ENCODE peak calls at places on chromosomes 13 and 19, in ten cellular contexts. H, L, R, O, J, U, Y, V, D and W are unnamed samples.

GRCh38 chr13:75481176-75482069 is 546 bp downstream of the TBC1D4 start:
- DNase-seq in H (peak; percentile 35), D (no peak), U (peak; percentile 38), J (no peak), O (no peak), L (peak; percentile 74), Y (no peak), R (no peak), V (no peak), W (no peak)

GRCh38 chr13:110248449-110249143 is 58.4 kb downstream of the COL4A1 start:
- DNase-seq in V (no peak), U (no peak), R (no peak), J (no peak), H (no peak), O (no peak), D (no peak), Y (peak; percentile 53), L (no peak), W (no peak)

GRCh38 chr19:2477141-2477710 is 1.3 kb downstream of the GADD45B start:
- DNase-seq in V (no peak), L (no peak), U (no peak), H (no peak), R (no peak), Y (no peak), J (no peak), D (no peak), O (no peak), W (no peak)

GRCh38 chr19:6476896-6477431 is 4.6 kb downstream of the DENND1C start:
- DNase-seq in O (no peak), J (no peak), V (no peak), Y (no peak), U (no peak), L (no peak), R (no peak), D (no peak), H (no peak), W (no peak)

GRCh38 chr13:92307752-92308151 is 909.3 kb downstream of the GPC5 start:
- DNase-seq in Y (no peak), O (no peak), J (no peak), U (no peak), R (no peak), L (no peak), H (no peak), V (no peak), D (no peak), W (no peak)

GRCh38 chr13:46469064-46469463 is 82.0 kb upstream of the RUBCNL start:
- DNase-seq in Y (no peak), V (no peak), H (no peak), U (no peak), J (no peak), L (no peak), O (no peak), R (no peak), D (no peak), W (no peak)

GRCh38 chr13:30159446-30159839 is 147.9 kb downstream of the KATNAL1 start:
- DNase-seq in U (no peak), Y (no peak), L (no peak), O (no peak), V (peak; percentile 91), R (no peak), H (no peak), J (no peak), D (no peak), W (no peak)

GRCh38 chr19:47020132-47020805 is 632 bp downstream of the NPAS1 start:
- DNase-seq in U (no peak), D (no peak), J (no peak), H (peak; percentile 58), V (no peak), Y (no peak), L (no peak), R (no peak), O (no peak), W (no peak)

GRCh38 chr19:2538096-2538757 is 62.3 kb downstream of the GADD45B start:
- DNase-seq in H (no peak), O (no peak), Y (no peak), D (no peak), V (no peak), L (no peak), J (no peak), R (no peak), U (no peak), W (no peak)

GRCh38 chr13:53075356-53076041 is 46.9 kb downstream of the OLFM4 start:
- DNase-seq in L (no peak), Y (peak; percentile 86), U (no peak), H (no peak), R (no peak), O (no peak), J (no peak), V (no peak), D (no peak), W (no peak)

GRCh38 chr19:7916137-7916907 is 1.7 kb downstream of the TGFBR3L start:
- DNase-seq in V (no peak), J (no peak), D (no peak), O (no peak), L (no peak), R (no peak), U (no peak), H (peak; percentile 68), Y (no peak), W (no peak)

GRCh38 chr19:55679343-55680257 is 4.6 kb downstream of the EPN1 start:
- DNase-seq in R (no peak), D (no peak), V (peak; percentile 17), L (no peak), J (no peak), O (no peak), H (no peak), U (no peak), Y (no peak), W (no peak)

GRCh38 chr19:46812898-46813569 is 24.6 kb upstream of the SLC1A5 start:
- DNase-seq in V (no peak), R (no peak), U (no peak), O (no peak), H (no peak), Y (no peak), J (no peak), L (no peak), D (no peak), W (peak; percentile 26)

GRCh38 chr19:51560339-51560738 is 10.7 kb upstream of the ZNF175 start:
- DNase-seq in L (no peak), R (no peak), D (no peak), O (no peak), H (peak; percentile 18), J (no peak), U (no peak), Y (no peak), V (no peak), W (no peak)

GRCh38 chr19:39820696-39821095 is 13.3 kb downstream of the DYRK1B start:
- DNase-seq in V (no peak), O (no peak), R (no peak), Y (no peak), U (no peak), H (no peak), D (no peak), L (no peak), J (no peak), W (no peak)

GRCh38 chr19:37218592-37218935 is 550 bp downstream of the ZNF383 start:
- DNase-seq in L (no peak), H (no peak), U (no peak), Y (no peak), J (no peak), V (no peak), O (no peak), D (no peak), R (no peak), W (no peak)

GRCh38 chr19:2523630-2524311 is 47.8 kb downstream of the GADD45B start:
- DNase-seq in V (peak; percentile 75), Y (no peak), H (peak; percentile 37), J (no peak), D (no peak), R (no peak), L (no peak), O (no peak), U (no peak), W (no peak)

GRCh38 chr19:15316498-15316897 is 15.8 kb downstream of the BRD4 start:
- DNase-seq in U (no peak), Y (no peak), J (no peak), H (no peak), V (no peak), L (no peak), O (no peak), R (no peak), D (no peak), W (no peak)

GRCh38 chr13:104143760-104144406 is 1077.7 kb upstream of the SLC10A2 start:
- DNase-seq in R (no peak), D (no peak), V (no peak), J (no peak), L (no peak), Y (no peak), O (no peak), H (peak; percentile 18), U (peak; percentile 99), W (no peak)

GRCh38 chr19:46134527-46134926 is 10.0 kb upstream of the IGFL3 start:
- DNase-seq in O (no peak), R (no peak), D (no peak), V (no peak), Y (peak; percentile 68), H (no peak), U (no peak), J (no peak), L (no peak), W (no peak)

GRCh38 chr13:108561152-108561551 is 68.3 kb upstream of the MYO16 start:
- DNase-seq in O (no peak), J (no peak), U (no peak), R (no peak), Y (no peak), D (no peak), H (no peak), L (no peak), V (no peak), W (no peak)

GRCh38 chr19:2469102-2469914 is 6.6 kb upstream of the GADD45B start:
- DNase-seq in L (no peak), R (peak; percentile 20), O (no peak), J (no peak), D (no peak), Y (no peak), V (peak; percentile 94), U (no peak), H (peak; percentile 26), W (no peak)

GRCh38 chr13:113907637-113908617 is 44.1 kb upstream of the GAS6 start:
- DNase-seq in O (no peak), D (no peak), V (no peak), L (peak; percentile 59), Y (peak; percentile 70), H (no peak), U (peak; percentile 93), J (no peak), R (no peak), W (no peak)

GRCh38 chr19:50785329-50785922 is 4.8 kb upstream of the ACP4 start:
- DNase-seq in L (no peak), U (no peak), O (no peak), Y (no peak), V (no peak), D (no peak), R (no peak), H (no peak), J (no peak), W (no peak)

GRCh38 chr19:45097776-45098520 is 5.0 kb downstream of the PPP1R37 start:
- DNase-seq in U (no peak), Y (no peak), D (no peak), H (peak; percentile 19), J (no peak), O (peak; percentile 65), R (no peak), V (peak; percentile 84), L (no peak), W (peak; percentile 90)